ENCODE peak calls at places on chromosomes 12 and 14, in seven cellular contexts. One of them, this sample, is unnamed.

GRCh38 chr14:67892466-67893120 is 73.0 kb downstream of the RAD51B start:
- ATAC-seq in CD4-positive, CD25-positive, alpha-beta regulatory T cell: no peak
- ATAC-seq in left cardiac atrium: no peak
- ATAC-seq in Right ventricle myocardium superior: no peak
- ATAC-seq in RWPE2: no peak
- ATAC-seq in GM12878: no peak
- ATAC-seq in SK-N-SH treated with all-trans-retinoic acid at 6 μM for 48 hours: no peak
- ATAC-seq in this sample: no peak

GRCh38 chr12:12807970-12808702 is 5.0 kb upstream of the DDX47 start:
- ATAC-seq in CD4-positive, CD25-positive, alpha-beta regulatory T cell: peak
- ATAC-seq in left cardiac atrium: peak
- ATAC-seq in Right ventricle myocardium superior: peak
- ATAC-seq in RWPE2: no peak
- ATAC-seq in GM12878: peak
- ATAC-seq in SK-N-SH treated with all-trans-retinoic acid at 6 μM for 48 hours: no peak
- ATAC-seq in this sample: peak

GRCh38 chr14:63453443-63453936 is 89.7 kb downstream of the PPP2R5E start:
- ATAC-seq in CD4-positive, CD25-positive, alpha-beta regulatory T cell: no peak
- ATAC-seq in left cardiac atrium: peak
- ATAC-seq in Right ventricle myocardium superior: peak
- ATAC-seq in RWPE2: no peak
- ATAC-seq in GM12878: no peak
- ATAC-seq in SK-N-SH treated with all-trans-retinoic acid at 6 μM for 48 hours: peak
- ATAC-seq in this sample: no peak

GRCh38 chr12:42969357-42969756 is 379.8 kb upstream of the PRICKLE1 start:
- ATAC-seq in CD4-positive, CD25-positive, alpha-beta regulatory T cell: no peak
- ATAC-seq in left cardiac atrium: peak
- ATAC-seq in Right ventricle myocardium superior: peak
- ATAC-seq in RWPE2: no peak
- ATAC-seq in GM12878: no peak
- ATAC-seq in SK-N-SH treated with all-trans-retinoic acid at 6 μM for 48 hours: no peak
- ATAC-seq in this sample: no peak

GRCh38 chr12:119207161-119207560 is 28.4 kb downstream of the HSPB8 start:
- ATAC-seq in CD4-positive, CD25-positive, alpha-beta regulatory T cell: no peak
- ATAC-seq in left cardiac atrium: no peak
- ATAC-seq in Right ventricle myocardium superior: no peak
- ATAC-seq in RWPE2: no peak
- ATAC-seq in GM12878: no peak
- ATAC-seq in SK-N-SH treated with all-trans-retinoic acid at 6 μM for 48 hours: no peak
- ATAC-seq in this sample: no peak

GRCh38 chr14:50067723-50068495 is 48.5 kb downstream of the VCPKMT start:
- ATAC-seq in CD4-positive, CD25-positive, alpha-beta regulatory T cell: no peak
- ATAC-seq in left cardiac atrium: no peak
- ATAC-seq in Right ventricle myocardium superior: no peak
- ATAC-seq in RWPE2: peak
- ATAC-seq in GM12878: no peak
- ATAC-seq in SK-N-SH treated with all-trans-retinoic acid at 6 μM for 48 hours: peak
- ATAC-seq in this sample: no peak

GRCh38 chr12:46983959-46984833 is 95.2 kb upstream of the PCED1B start:
- ATAC-seq in CD4-positive, CD25-positive, alpha-beta regulatory T cell: peak
- ATAC-seq in left cardiac atrium: peak
- ATAC-seq in Right ventricle myocardium superior: peak
- ATAC-seq in RWPE2: peak
- ATAC-seq in GM12878: peak
- ATAC-seq in SK-N-SH treated with all-trans-retinoic acid at 6 μM for 48 hours: peak
- ATAC-seq in this sample: peak

GRCh38 chr12:3311027-3311402 is 180.0 kb upstream of the PRMT8 start:
- ATAC-seq in CD4-positive, CD25-positive, alpha-beta regulatory T cell: no peak
- ATAC-seq in left cardiac atrium: no peak
- ATAC-seq in Right ventricle myocardium superior: no peak
- ATAC-seq in RWPE2: peak
- ATAC-seq in GM12878: no peak
- ATAC-seq in SK-N-SH treated with all-trans-retinoic acid at 6 μM for 48 hours: no peak
- ATAC-seq in this sample: no peak

GRCh38 chr12:90974286-90974685 is 19.3 kb upstream of the CCER1 start:
- ATAC-seq in CD4-positive, CD25-positive, alpha-beta regulatory T cell: no peak
- ATAC-seq in left cardiac atrium: no peak
- ATAC-seq in Right ventricle myocardium superior: no peak
- ATAC-seq in RWPE2: peak
- ATAC-seq in GM12878: no peak
- ATAC-seq in SK-N-SH treated with all-trans-retinoic acid at 6 μM for 48 hours: no peak
- ATAC-seq in this sample: no peak

GRCh38 chr14:105420141-105420975 is 731 bp downstream of the MTA1 start:
- ATAC-seq in CD4-positive, CD25-positive, alpha-beta regulatory T cell: no peak
- ATAC-seq in left cardiac atrium: peak
- ATAC-seq in Right ventricle myocardium superior: no peak
- ATAC-seq in RWPE2: no peak
- ATAC-seq in GM12878: peak
- ATAC-seq in SK-N-SH treated with all-trans-retinoic acid at 6 μM for 48 hours: no peak
- ATAC-seq in this sample: peak

GRCh38 chr14:104394606-104394910 is 185.0 kb upstream of the C14orf180 start:
- ATAC-seq in CD4-positive, CD25-positive, alpha-beta regulatory T cell: no peak
- ATAC-seq in left cardiac atrium: no peak
- ATAC-seq in Right ventricle myocardium superior: no peak
- ATAC-seq in RWPE2: no peak
- ATAC-seq in GM12878: peak
- ATAC-seq in SK-N-SH treated with all-trans-retinoic acid at 6 μM for 48 hours: no peak
- ATAC-seq in this sample: peak

GRCh38 chr12:68268971-68269370 is 15.6 kb upstream of the IL22 start:
- ATAC-seq in CD4-positive, CD25-positive, alpha-beta regulatory T cell: no peak
- ATAC-seq in left cardiac atrium: no peak
- ATAC-seq in Right ventricle myocardium superior: no peak
- ATAC-seq in RWPE2: no peak
- ATAC-seq in GM12878: no peak
- ATAC-seq in SK-N-SH treated with all-trans-retinoic acid at 6 μM for 48 hours: no peak
- ATAC-seq in this sample: no peak

GRCh38 chr14:101687756-101688546 is 73.6 kb upstream of the PPP2R5C start:
- ATAC-seq in CD4-positive, CD25-positive, alpha-beta regulatory T cell: no peak
- ATAC-seq in left cardiac atrium: no peak
- ATAC-seq in Right ventricle myocardium superior: no peak
- ATAC-seq in RWPE2: peak
- ATAC-seq in GM12878: no peak
- ATAC-seq in SK-N-SH treated with all-trans-retinoic acid at 6 μM for 48 hours: no peak
- ATAC-seq in this sample: no peak

GRCh38 chr12:68042212-68042699 is 53.0 kb downstream of the IFNG-AS1 start:
- ATAC-seq in CD4-positive, CD25-positive, alpha-beta regulatory T cell: no peak
- ATAC-seq in left cardiac atrium: peak
- ATAC-seq in Right ventricle myocardium superior: peak
- ATAC-seq in RWPE2: peak
- ATAC-seq in GM12878: peak
- ATAC-seq in SK-N-SH treated with all-trans-retinoic acid at 6 μM for 48 hours: no peak
- ATAC-seq in this sample: peak

GRCh38 chr14:34227834-34228662 is 234.0 kb downstream of the SPTSSA start:
- ATAC-seq in CD4-positive, CD25-positive, alpha-beta regulatory T cell: no peak
- ATAC-seq in left cardiac atrium: peak
- ATAC-seq in Right ventricle myocardium superior: peak
- ATAC-seq in RWPE2: peak
- ATAC-seq in GM12878: peak
- ATAC-seq in SK-N-SH treated with all-trans-retinoic acid at 6 μM for 48 hours: peak
- ATAC-seq in this sample: peak

GRCh38 chr12:92419201-92419600 is 273.6 kb upstream of the BTG1 start:
- ATAC-seq in CD4-positive, CD25-positive, alpha-beta regulatory T cell: no peak
- ATAC-seq in left cardiac atrium: no peak
- ATAC-seq in Right ventricle myocardium superior: no peak
- ATAC-seq in RWPE2: no peak
- ATAC-seq in GM12878: no peak
- ATAC-seq in SK-N-SH treated with all-trans-retinoic acid at 6 μM for 48 hours: no peak
- ATAC-seq in this sample: no peak

GRCh38 chr12:116613256-116613655 is 54.1 kb downstream of the MAP1LC3B2 start:
- ATAC-seq in CD4-positive, CD25-positive, alpha-beta regulatory T cell: no peak
- ATAC-seq in left cardiac atrium: no peak
- ATAC-seq in Right ventricle myocardium superior: no peak
- ATAC-seq in RWPE2: no peak
- ATAC-seq in GM12878: no peak
- ATAC-seq in SK-N-SH treated with all-trans-retinoic acid at 6 μM for 48 hours: no peak
- ATAC-seq in this sample: no peak

GRCh38 chr12:124443929-124444712 is 123.3 kb downstream of the NCOR2 start:
- ATAC-seq in CD4-positive, CD25-positive, alpha-beta regulatory T cell: no peak
- ATAC-seq in left cardiac atrium: no peak
- ATAC-seq in Right ventricle myocardium superior: no peak
- ATAC-seq in RWPE2: no peak
- ATAC-seq in GM12878: no peak
- ATAC-seq in SK-N-SH treated with all-trans-retinoic acid at 6 μM for 48 hours: no peak
- ATAC-seq in this sample: no peak

GRCh38 chr12:120522568-120522967 is 6.4 kb downstream of the COQ5 start:
- ATAC-seq in CD4-positive, CD25-positive, alpha-beta regulatory T cell: no peak
- ATAC-seq in left cardiac atrium: no peak
- ATAC-seq in Right ventricle myocardium superior: no peak
- ATAC-seq in RWPE2: no peak
- ATAC-seq in GM12878: no peak
- ATAC-seq in SK-N-SH treated with all-trans-retinoic acid at 6 μM for 48 hours: no peak
- ATAC-seq in this sample: no peak

GRCh38 chr12:108782971-108783370 is 51.7 kb upstream of the CORO1C start:
- ATAC-seq in CD4-positive, CD25-positive, alpha-beta regulatory T cell: no peak
- ATAC-seq in left cardiac atrium: no peak
- ATAC-seq in Right ventricle myocardium superior: no peak
- ATAC-seq in RWPE2: no peak
- ATAC-seq in GM12878: no peak
- ATAC-seq in SK-N-SH treated with all-trans-retinoic acid at 6 μM for 48 hours: no peak
- ATAC-seq in this sample: no peak

GRCh38 chr12:82216475-82216874 is 141.7 kb downstream of the CCDC59 start:
- ATAC-seq in CD4-positive, CD25-positive, alpha-beta regulatory T cell: no peak
- ATAC-seq in left cardiac atrium: no peak
- ATAC-seq in Right ventricle myocardium superior: no peak
- ATAC-seq in RWPE2: no peak
- ATAC-seq in GM12878: no peak
- ATAC-seq in SK-N-SH treated with all-trans-retinoic acid at 6 μM for 48 hours: no peak
- ATAC-seq in this sample: no peak

GRCh38 chr12:12469386-12469785 is 93.3 kb downstream of the DUSP16 start:
- ATAC-seq in CD4-positive, CD25-positive, alpha-beta regulatory T cell: no peak
- ATAC-seq in left cardiac atrium: no peak
- ATAC-seq in Right ventricle myocardium superior: no peak
- ATAC-seq in RWPE2: peak
- ATAC-seq in GM12878: no peak
- ATAC-seq in SK-N-SH treated with all-trans-retinoic acid at 6 μM for 48 hours: no peak
- ATAC-seq in this sample: no peak

GRCh38 chr12:64082866-64083268 is 139.2 kb downstream of the KICS2 start:
- ATAC-seq in CD4-positive, CD25-positive, alpha-beta regulatory T cell: no peak
- ATAC-seq in left cardiac atrium: peak
- ATAC-seq in Right ventricle myocardium superior: peak
- ATAC-seq in RWPE2: peak
- ATAC-seq in GM12878: no peak
- ATAC-seq in SK-N-SH treated with all-trans-retinoic acid at 6 μM for 48 hours: peak
- ATAC-seq in this sample: no peak

GRCh38 chr12:98062464-98063245 is 452.7 kb upstream of the TMPO start:
- ATAC-seq in CD4-positive, CD25-positive, alpha-beta regulatory T cell: no peak
- ATAC-seq in left cardiac atrium: no peak
- ATAC-seq in Right ventricle myocardium superior: no peak
- ATAC-seq in RWPE2: no peak
- ATAC-seq in GM12878: no peak
- ATAC-seq in SK-N-SH treated with all-trans-retinoic acid at 6 μM for 48 hours: no peak
- ATAC-seq in this sample: no peak

GRCh38 chr14:68526420-68527105 is 266.3 kb downstream of the ZFP36L1 start:
- ATAC-seq in CD4-positive, CD25-positive, alpha-beta regulatory T cell: no peak
- ATAC-seq in left cardiac atrium: peak
- ATAC-seq in Right ventricle myocardium superior: peak
- ATAC-seq in RWPE2: peak
- ATAC-seq in GM12878: no peak
- ATAC-seq in SK-N-SH treated with all-trans-retinoic acid at 6 μM for 48 hours: no peak
- ATAC-seq in this sample: no peak

GRCh38 chr12:53624956-53625355 is 1.2 kb downstream of the ATF7 start:
- ATAC-seq in CD4-positive, CD25-positive, alpha-beta regulatory T cell: no peak
- ATAC-seq in left cardiac atrium: no peak
- ATAC-seq in Right ventricle myocardium superior: no peak
- ATAC-seq in RWPE2: no peak
- ATAC-seq in GM12878: no peak
- ATAC-seq in SK-N-SH treated with all-trans-retinoic acid at 6 μM for 48 hours: no peak
- ATAC-seq in this sample: no peak

GRCh38 chr12:128729628-128730121 is 94.1 kb downstream of the SLC15A4 start:
- ATAC-seq in CD4-positive, CD25-positive, alpha-beta regulatory T cell: no peak
- ATAC-seq in left cardiac atrium: no peak
- ATAC-seq in Right ventricle myocardium superior: no peak
- ATAC-seq in RWPE2: peak
- ATAC-seq in GM12878: no peak
- ATAC-seq in SK-N-SH treated with all-trans-retinoic acid at 6 μM for 48 hours: no peak
- ATAC-seq in this sample: no peak

GRCh38 chr14:53523226-53523625 is 370.1 kb upstream of the DDHD1 start:
- ATAC-seq in CD4-positive, CD25-positive, alpha-beta regulatory T cell: no peak
- ATAC-seq in left cardiac atrium: no peak
- ATAC-seq in Right ventricle myocardium superior: no peak
- ATAC-seq in RWPE2: no peak
- ATAC-seq in GM12878: no peak
- ATAC-seq in SK-N-SH treated with all-trans-retinoic acid at 6 μM for 48 hours: no peak
- ATAC-seq in this sample: no peak

GRCh38 chr12:114848661-114849060 is 164.7 kb upstream of the TBX3 start:
- ATAC-seq in CD4-positive, CD25-positive, alpha-beta regulatory T cell: no peak
- ATAC-seq in left cardiac atrium: peak
- ATAC-seq in Right ventricle myocardium superior: peak
- ATAC-seq in RWPE2: no peak
- ATAC-seq in GM12878: no peak
- ATAC-seq in SK-N-SH treated with all-trans-retinoic acid at 6 μM for 48 hours: no peak
- ATAC-seq in this sample: no peak

GRCh38 chr12:46445093-46445492 is 72.5 kb upstream of the SLC38A2 start:
- ATAC-seq in CD4-positive, CD25-positive, alpha-beta regulatory T cell: no peak
- ATAC-seq in left cardiac atrium: no peak
- ATAC-seq in Right ventricle myocardium superior: no peak
- ATAC-seq in RWPE2: no peak
- ATAC-seq in GM12878: no peak
- ATAC-seq in SK-N-SH treated with all-trans-retinoic acid at 6 μM for 48 hours: no peak
- ATAC-seq in this sample: no peak

GRCh38 chr14:75294649-75295033 is 16.0 kb downstream of the FOS start:
- ATAC-seq in CD4-positive, CD25-positive, alpha-beta regulatory T cell: no peak
- ATAC-seq in left cardiac atrium: peak
- ATAC-seq in Right ventricle myocardium superior: no peak
- ATAC-seq in RWPE2: peak
- ATAC-seq in GM12878: peak
- ATAC-seq in SK-N-SH treated with all-trans-retinoic acid at 6 μM for 48 hours: peak
- ATAC-seq in this sample: no peak